ENCODE peak calls at places on chromosomes 2 and 18, in six cellular contexts. I, Z, C, Q, T and F are unnamed samples.

GRCh38 chr2:108591163-108591562 is 56.9 kb downstream of the LIMS1 start:
- DNase-seq in I (no peak), Z (no peak), C (no peak), Q (no peak), T (no peak), F (no peak)

GRCh38 chr2:11333431-11334183 is 10.8 kb downstream of the ROCK2 start:
- DNase-seq in I (no peak), Z (no peak), C (no peak), Q (no peak), T (no peak), F (no peak)

GRCh38 chr2:110105608-110106467 is 9.8 kb downstream of the MALL start:
- DNase-seq in I (no peak), Z (no peak), C (no peak), Q (no peak), T (no peak), F (peak)

GRCh38 chr2:128416366-128416765 is 97.7 kb upstream of the HS6ST1 start:
- DNase-seq in I (no peak), Z (no peak), C (no peak), Q (no peak), T (no peak), F (no peak)

GRCh38 chr2:70766357-70767093 is 1.5 kb downstream of the ADD2 start:
- DNase-seq in I (no peak), Z (no peak), C (no peak), Q (no peak), T (no peak), F (no peak)

GRCh38 chr2:238459081-238459629 is 32.4 kb downstream of the ASB1 start:
- DNase-seq in I (no peak), Z (no peak), C (no peak), Q (no peak), T (peak), F (no peak)

GRCh38 chr2:216292886-216293291 is 79.4 kb downstream of the MARCHF4 start:
- DNase-seq in I (no peak), Z (no peak), C (no peak), Q (no peak), T (no peak), F (no peak)

GRCh38 chr2:223247136-223247535 is 195.1 kb downstream of the KCNE4 start:
- DNase-seq in I (no peak), Z (no peak), C (peak), Q (no peak), T (no peak), F (no peak)

GRCh38 chr2:201158111-201158929 is 24.6 kb upstream of the CASP10 start:
- DNase-seq in I (no peak), Z (peak), C (peak), Q (no peak), T (peak), F (peak)

GRCh38 chr18:7735606-7736175 is 168.6 kb downstream of the PTPRM start:
- DNase-seq in I (no peak), Z (no peak), C (no peak), Q (no peak), T (no peak), F (no peak)

GRCh38 chr2:180983468-180984388 is 3.3 kb downstream of the UBE2E3 start:
- DNase-seq in I (no peak), Z (peak), C (no peak), Q (no peak), T (no peak), F (no peak)

GRCh38 chr2:206176128-206176527 is 16.4 kb downstream of the EEF1B2 start:
- DNase-seq in I (no peak), Z (no peak), C (no peak), Q (no peak), T (no peak), F (no peak)

GRCh38 chr2:64543006-64543697 is 19.0 kb downstream of the AFTPH start:
- DNase-seq in I (no peak), Z (no peak), C (no peak), Q (no peak), T (no peak), F (no peak)

GRCh38 chr2:218472980-218473379 is 54.1 kb downstream of the VIL1 start:
- DNase-seq in I (no peak), Z (no peak), C (no peak), Q (no peak), T (no peak), F (no peak)

GRCh38 chr2:96819101-96819875 is 3.2 kb downstream of the CNNM3 start:
- DNase-seq in I (no peak), Z (no peak), C (no peak), Q (no peak), T (no peak), F (no peak)

GRCh38 chr2:151051584-151052220 is 210.0 kb downstream of the RBM43 start:
- DNase-seq in I (no peak), Z (peak), C (peak), Q (peak), T (no peak), F (no peak)

GRCh38 chr18:42053188-42053781 is 98.3 kb downstream of the PIK3C3 start:
- DNase-seq in I (peak), Z (peak), C (peak), Q (peak), T (peak), F (no peak)

GRCh38 chr2:202064206-202064880 is 8.7 kb upstream of the KIAA2012 start:
- DNase-seq in I (no peak), Z (peak), C (no peak), Q (no peak), T (peak), F (peak)

GRCh38 chr18:77052297-77052645 is 80.3 kb downstream of the MBP start:
- DNase-seq in I (no peak), Z (no peak), C (no peak), Q (no peak), T (no peak), F (no peak)

GRCh38 chr18:76795981-76796380 is 26.4 kb upstream of the ZNF236 start:
- DNase-seq in I (no peak), Z (no peak), C (no peak), Q (no peak), T (no peak), F (no peak)

GRCh38 chr2:217951521-217952247 is 51.1 kb downstream of the TNS1 start:
- DNase-seq in I (no peak), Z (no peak), C (no peak), Q (no peak), T (no peak), F (no peak)

GRCh38 chr2:97926936-97927335 is 68.8 kb downstream of the TMEM131 start:
- DNase-seq in I (no peak), Z (no peak), C (no peak), Q (no peak), T (no peak), F (no peak)

GRCh38 chr2:101961287-101962242 is 30.2 kb upstream of the IL1R2 start:
- DNase-seq in I (no peak), Z (no peak), C (no peak), Q (no peak), T (peak), F (no peak)

GRCh38 chr2:219354582-219354981 is 22.0 kb upstream of the RESP18 start:
- DNase-seq in I (no peak), Z (no peak), C (no peak), Q (no peak), T (no peak), F (no peak)

GRCh38 chr2:98518106-98518505 is 73.4 kb downstream of the INPP4A start:
- DNase-seq in I (peak), Z (peak), C (peak), Q (peak), T (no peak), F (no peak)

GRCh38 chr18:6752200-6752873 is 22.8 kb downstream of the ARHGAP28 start:
- DNase-seq in I (no peak), Z (peak), C (peak), Q (no peak), T (no peak), F (no peak)

GRCh38 chr2:220891405-220891804 is 680.7 kb downstream of the EPHA4 start:
- DNase-seq in I (no peak), Z (peak), C (no peak), Q (no peak), T (no peak), F (peak)

GRCh38 chr2:19810148-19810547 is 91.6 kb downstream of the TTC32 start:
- DNase-seq in I (no peak), Z (no peak), C (no peak), Q (no peak), T (no peak), F (no peak)

GRCh38 chr2:175600024-175600831 is 401.8 kb downstream of the LNPK start:
- DNase-seq in I (no peak), Z (no peak), C (no peak), Q (no peak), T (no peak), F (no peak)

GRCh38 chr18:45657357-45658335 is 42.4 kb downstream of the SLC14A2 start:
- DNase-seq in I (no peak), Z (no peak), C (no peak), Q (no peak), T (no peak), F (no peak)

GRCh38 chr2:10004401-10004800 is 38.9 kb upstream of the KLF11 start:
- DNase-seq in I (no peak), Z (no peak), C (no peak), Q (no peak), T (no peak), F (no peak)

GRCh38 chr2:195319548-195320415 is 337.2 kb upstream of the SLC39A10 start:
- DNase-seq in I (no peak), Z (no peak), C (no peak), Q (no peak), T (no peak), F (no peak)

GRCh38 chr2:113980946-113981345 is 91.1 kb downstream of the ACTR3 start:
- DNase-seq in I (no peak), Z (no peak), C (no peak), Q (no peak), T (no peak), F (no peak)

GRCh38 chr18:32440478-32440877 is 30.2 kb downstream of the GAREM1 start:
- DNase-seq in I (no peak), Z (no peak), C (no peak), Q (no peak), T (no peak), F (no peak)

GRCh38 chr2:105478670-105479069 is 79.8 kb upstream of the FHL2 start:
- DNase-seq in I (no peak), Z (no peak), C (no peak), Q (no peak), T (no peak), F (no peak)

GRCh38 chr2:56104951-56105350 is 78.8 kb upstream of the CCDC85A start:
- DNase-seq in I (no peak), Z (no peak), C (no peak), Q (no peak), T (no peak), F (no peak)

GRCh38 chr2:237697586-237698337 is 70.4 kb downstream of the LRRFIP1 start:
- DNase-seq in I (no peak), Z (no peak), C (no peak), Q (no peak), T (no peak), F (no peak)

GRCh38 chr2:11500702-11501303 is 33.0 kb upstream of the GREB1 start:
- DNase-seq in I (no peak), Z (no peak), C (no peak), Q (no peak), T (no peak), F (no peak)

GRCh38 chr2:158600155-158600802 is 143.5 kb downstream of the PKP4 start:
- DNase-seq in I (no peak), Z (no peak), C (no peak), Q (no peak), T (peak), F (peak)

GRCh38 chr18:71799016-71799673 is 745.0 kb downstream of the CBLN2 start:
- DNase-seq in I (no peak), Z (no peak), C (no peak), Q (no peak), T (no peak), F (no peak)